ENCODE peak calls at places on chromosomes 12 and 14, in five cellular contexts. U is PC-3, O is HCT116, R is fibroblast of pulmonary artery, H is cardiac muscle cell. Q is an unnamed sample.

GRCh38 chr12:267581-268482 is 5.2 kb upstream of the SLC6A13 start:
- DNase-seq in U (no peak), O (no peak), R (no peak), H (no peak), Q (no peak)

GRCh38 chr12:67630373-67631088 is 18.0 kb upstream of the DYRK2 start:
- DNase-seq in U (peak; percentile 2), O (no peak), R (peak; percentile 17), H (peak; percentile 29), Q (no peak)

GRCh38 chr12:19856389-19856788 is 417.1 kb downstream of the AEBP2 start:
- DNase-seq in U (no peak), O (no peak), R (peak; percentile 55), H (peak; percentile 69), Q (peak; percentile 26)

GRCh38 chr14:58690801-58691516 is 53.2 kb downstream of the DACT1 start:
- DNase-seq in U (no peak), O (no peak), R (no peak), H (no peak), Q (no peak)

GRCh38 chr12:48815281-48816110 is 2.8 kb upstream of the CACNB3 start:
- DNase-seq in U (peak; percentile 81), O (peak; percentile 49), R (peak; percentile 85), H (peak; percentile 91), Q (peak; percentile 77)

GRCh38 chr12:56116267-56117081 is at the start of gene RPL41:
- DNase-seq in U (peak; percentile 97), O (peak; percentile 91), R (peak; percentile 96), H (peak; percentile 95), Q (peak; percentile 89)

GRCh38 chr12:131599214-131600159 is 111.4 kb upstream of the SFSWAP start:
- DNase-seq in U (no peak), O (no peak), R (no peak), H (no peak), Q (no peak)

GRCh38 chr12:72075401-72075800 is 136.8 kb downstream of the TPH2 start:
- DNase-seq in U (no peak), O (no peak), R (no peak), H (no peak), Q (no peak)

GRCh38 chr12:53070901-53071492 is 8.2 kb downstream of the SPRYD3 start:
- DNase-seq in U (no peak), O (no peak), R (no peak), H (no peak), Q (peak; percentile 47)

GRCh38 chr12:69484428-69484827 is 14.2 kb downstream of the FRS2 start:
- DNase-seq in U (no peak), O (no peak), R (no peak), H (no peak), Q (no peak)

GRCh38 chr14:86015511-86015910 is 485.6 kb downstream of the FLRT2 start:
- DNase-seq in U (no peak), O (no peak), R (no peak), H (no peak), Q (no peak)

GRCh38 chr12:95959107-95959506 is 16.0 kb downstream of the AMDHD1 start:
- DNase-seq in U (peak; percentile 49), O (peak; percentile 29), R (peak; percentile 11), H (peak; percentile 18), Q (peak; percentile 10)

GRCh38 chr12:24596768-24597388 is 352.0 kb downstream of the BCAT1 start:
- DNase-seq in U (peak; percentile 33), O (no peak), R (peak; percentile 68), H (peak; percentile 69), Q (peak; percentile 38)

GRCh38 chr14:34021096-34021495 is 70.2 kb upstream of the EGLN3 start:
- DNase-seq in U (no peak), O (no peak), R (no peak), H (no peak), Q (no peak)

GRCh38 chr14:81198651-81199050 is 22.1 kb downstream of the GTF2A1 start:
- DNase-seq in U (no peak), O (no peak), R (no peak), H (no peak), Q (no peak)

GRCh38 chr12:40829738-40830144 is 137.5 kb downstream of the CNTN1 start:
- DNase-seq in U (peak; percentile 65), O (peak; percentile 13), R (no peak), H (no peak), Q (no peak)

GRCh38 chr12:59040651-59041050 is 120.3 kb upstream of the LRIG3 start:
- DNase-seq in U (peak; percentile 33), O (no peak), R (peak; percentile 75), H (peak; percentile 63), Q (peak; percentile 96)

GRCh38 chr12:63822352-63822751 is 22.1 kb upstream of the SRGAP1 start:
- DNase-seq in U (no peak), O (no peak), R (peak; percentile 34), H (peak; percentile 26), Q (peak; percentile 54)

GRCh38 chr12:64318605-64319004 is 72.0 kb downstream of the C12orf56 start:
- DNase-seq in U (no peak), O (no peak), R (peak; percentile 80), H (peak; percentile 76), Q (peak; percentile 51)

GRCh38 chr12:2924019-2924418 is 33.3 kb downstream of the TULP3 start:
- DNase-seq in U (peak; percentile 61), O (no peak), R (peak; percentile 20), H (peak; percentile 37), Q (peak; percentile 17)

GRCh38 chr14:92726135-92726932 is 22.1 kb downstream of the LGMN start:
- DNase-seq in U (peak; percentile 88), O (peak; percentile 39), R (peak; percentile 94), H (peak; percentile 97), Q (peak; percentile 76)

GRCh38 chr14:76323331-76324050 is 52.4 kb upstream of the ESRRB start:
- DNase-seq in U (no peak), O (no peak), R (no peak), H (no peak), Q (no peak)

GRCh38 chr12:78473136-78473535 is 391.4 kb upstream of the SYT1 start:
- DNase-seq in U (peak; percentile 38), O (no peak), R (peak; percentile 66), H (peak; percentile 32), Q (peak; percentile 9)

GRCh38 chr12:19196959-19197630 is 67.6 kb downstream of the PLEKHA5 start:
- DNase-seq in U (no peak), O (no peak), R (peak; percentile 57), H (peak; percentile 50), Q (no peak)

GRCh38 chr12:2214411-2214810 is 161.6 kb downstream of the CACNA1C start:
- DNase-seq in U (no peak), O (no peak), R (no peak), H (no peak), Q (no peak)

GRCh38 chr12:120225200-120225558 is 24.3 kb upstream of the RPLP0 start:
- DNase-seq in U (no peak), O (no peak), R (no peak), H (no peak), Q (no peak)

GRCh38 chr12:6205144-6205539 is 4.9 kb downstream of the CD9 start:
- DNase-seq in U (no peak), O (no peak), R (peak; percentile 57), H (peak; percentile 50), Q (no peak)

GRCh38 chr12:91777268-91777997 is 368.2 kb downstream of the BTG1 start:
- DNase-seq in U (peak; percentile 92), O (peak; percentile 72), R (no peak), H (no peak), Q (no peak)

GRCh38 chr12:110920324-110920910 is at the start of gene MYL2:
- DNase-seq in U (no peak), O (no peak), R (no peak), H (no peak), Q (no peak)

GRCh38 chr14:102805454-102805891 is 28.2 kb downstream of the TRAF3 start:
- DNase-seq in U (peak; percentile 21), O (peak; percentile 68), R (peak; percentile 34), H (peak; percentile 51), Q (peak; percentile 36)

GRCh38 chr14:102806447-102806846 is 29.2 kb downstream of the TRAF3 start:
- DNase-seq in U (no peak), O (no peak), R (no peak), H (no peak), Q (no peak)

GRCh38 chr14:102803139-102803538 is 25.9 kb downstream of the TRAF3 start:
- DNase-seq in U (no peak), O (no peak), R (no peak), H (no peak), Q (peak; percentile 49)

GRCh38 chr14:102804858-102805257 is 27.6 kb downstream of the TRAF3 start:
- DNase-seq in U (no peak), O (no peak), R (no peak), H (no peak), Q (no peak)

GRCh38 chr14:102805941-102806340 is 28.7 kb downstream of the TRAF3 start:
- DNase-seq in U (no peak), O (no peak), R (no peak), H (no peak), Q (no peak)
- TF ChIP-seq CTCF in U (no peak), O (no peak), R (no peak), H (no peak), Q (no peak)

GRCh38 chr12:50110762-50111416 is 1.1 kb upstream of the COX14 start:
- DNase-seq in U (peak; percentile 22), O (no peak), R (no peak), H (no peak), Q (peak; percentile 47)
- H3K4me3 ChIP-seq in U (no peak overlapping the region), O (peak overlapping the region; percentile 36), R (no peak overlapping the region), H (no peak overlapping the region), Q (peak overlapping the region; percentile 17)

GRCh38 chr12:101567918-101568317 is 26.9 kb upstream of the MYBPC1 start:
- DNase-seq in U (no peak), O (no peak), R (no peak), H (no peak), Q (no peak)

GRCh38 chr12:101573743-101574142 is 21.0 kb upstream of the MYBPC1 start:
- DNase-seq in U (no peak), O (no peak), R (no peak), H (no peak), Q (no peak)

GRCh38 chr12:101566318-101566717 is 28.5 kb upstream of the MYBPC1 start:
- DNase-seq in U (no peak), O (peak; percentile 40), R (no peak), H (no peak), Q (no peak)

GRCh38 chr12:101564912-101565311 is 29.9 kb upstream of the MYBPC1 start:
- DNase-seq in U (no peak), O (no peak), R (no peak), H (peak; percentile 3), Q (no peak)

DNA sequence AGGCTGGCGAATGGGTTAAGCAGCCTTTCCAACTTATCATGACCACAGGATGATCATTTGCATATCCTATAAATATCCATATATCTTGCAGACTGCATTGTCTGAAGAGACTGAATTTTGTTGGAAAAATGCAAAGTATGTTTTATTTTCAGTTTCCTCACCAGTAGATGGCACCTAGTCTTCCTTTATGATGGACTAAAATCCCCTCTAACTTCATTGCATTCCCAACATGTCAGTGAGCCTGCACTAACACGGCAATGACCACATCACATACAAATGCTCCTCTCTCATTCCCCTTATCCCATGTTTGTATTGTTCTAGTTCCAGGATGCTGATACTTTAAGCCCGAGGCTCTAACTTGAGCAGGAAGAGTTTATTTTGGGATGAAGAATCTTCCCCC is 24.7 kb upstream of the MYBPC1 start:
- DNase-seq in U (peak; percentile 59), O (no peak), R (peak; percentile 59), H (peak; percentile 64), Q (peak; percentile 55)
- TF ChIP-seq CTCF in U (peak; percentile 69), O (peak; percentile 41), R (peak; percentile 35), H (peak; percentile 39), Q (peak; percentile 45)

GRCh38 chr12:116862167-116862566 is 19.1 kb downstream of the HRK start:
- DNase-seq in U (no peak), O (no peak), R (no peak), H (no peak), Q (no peak)
- H3K4me3 ChIP-seq in U (no peak overlapping the region), O (no peak overlapping the region), R (no peak overlapping the region), H (no peak overlapping the region), Q (no peak overlapping the region)

GRCh38 chr14:106039400-106039799 is 513.0 kb downstream of the TMEM121 start:
- DNase-seq in U (peak; percentile 32), O (peak; percentile 7), R (no peak), H (no peak), Q (no peak)
- TF ChIP-seq CTCF in U (peak; percentile 40), O (peak; percentile 47), R (no peak), H (no peak), Q (no peak)